ENCODE peak calls at places on chromosome 11, in four cellular contexts. Y, R, D and F are unnamed samples. For H3K4me1, the result is how much of the 10 kb centered on the place peaks cover.

GRCh38 chr11:102421262-102421661 is 31.3 kb downstream of the TMEM123 start:
- DNase-seq in Y (no peak), R (no peak), D (no peak), F (no peak)

GRCh38 chr11:86676533-86677154 is 4.2 kb upstream of the ME3 start:
- DNase-seq in Y (peak), R (no peak), D (no peak), F (no peak)

GRCh38 chr11:120039031-120039430 is 98.9 kb downstream of the TRIM29 start:
- DNase-seq in Y (no peak), R (no peak), D (no peak), F (no peak)

GRCh38 chr11:118071416-118072030 is 5.4 kb upstream of the TMPRSS4 start:
- DNase-seq in Y (peak), R (no peak), D (no peak), F (no peak)

GRCh38 chr11:10935015-10935564 is 77.2 kb upstream of the ZBED5 start:
- DNase-seq in Y (no peak), R (no peak), D (no peak), F (no peak)

GRCh38 chr11:74019860-74020259 is 11.0 kb upstream of the UCP3 start:
- DNase-seq in Y (no peak), R (no peak), D (no peak), F (no peak)

GRCh38 chr11:87722756-87723599 is 452.3 kb downstream of the RAB38 start:
- DNase-seq in Y (peak), R (no peak), D (no peak), F (peak)

GRCh38 chr11:101299210-101299609 is 169.6 kb upstream of the PGR start:
- DNase-seq in Y (no peak), R (no peak), D (no peak), F (no peak)

GRCh38 chr11:36352919-36353318 is 56.8 kb downstream of the PRR5L start:
- DNase-seq in Y (no peak), R (no peak), D (no peak), F (no peak)

GRCh38 chr11:65946655-65947054 is 1.4 kb downstream of the TSGA10IP start:
- DNase-seq in Y (no peak), R (no peak), D (no peak), F (no peak)

GRCh38 chr11:118374729-118375128 is 15.3 kb downstream of the UBE4A start:
- DNase-seq in Y (no peak), R (no peak), D (no peak), F (no peak)

GRCh38 chr11:93756748-93757147 is 15.3 kb downstream of the C11orf54 start:
- DNase-seq in Y (no peak), R (no peak), D (no peak), F (no peak)

GRCh38 chr11:70066628-70067027 is 11.5 kb upstream of the ANO1 start:
- DNase-seq in Y (no peak), R (no peak), D (no peak), F (no peak)

GRCh38 chr11:70067036-70067435 is 11.1 kb upstream of the ANO1 start:
- DNase-seq in Y (no peak), R (no peak), D (no peak), F (no peak)

GRCh38 chr11:70067591-70068341 is 10.4 kb upstream of the ANO1 start:
- DNase-seq in Y (peak), R (no peak), D (no peak), F (no peak)

GRCh38 chr11:70068950-70069349 is 9.2 kb upstream of the ANO1 start:
- DNase-seq in Y (no peak), R (no peak), D (no peak), F (no peak)

DNA sequence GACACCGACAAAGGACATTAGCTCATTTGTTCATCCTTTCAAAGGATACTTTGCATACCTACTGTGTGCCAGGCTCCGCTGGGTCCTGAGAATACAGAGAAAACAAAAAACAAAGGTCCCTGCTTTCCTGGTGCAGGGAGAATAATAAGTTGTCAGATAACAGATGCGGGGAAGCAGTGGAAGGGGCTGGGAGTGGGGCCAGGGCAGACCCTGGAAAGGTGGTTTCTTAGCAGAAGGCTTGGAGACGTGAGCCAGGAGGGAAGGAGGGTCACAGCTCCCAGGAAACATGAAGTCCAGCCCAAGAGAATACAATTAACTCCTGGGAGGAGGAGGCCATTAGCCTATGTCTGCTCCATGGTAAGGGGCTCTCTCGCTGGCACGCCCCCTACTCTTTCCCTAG is 9.8 kb upstream of the ANO1 start:
- DNase-seq in Y (no peak), R (no peak), D (no peak), F (no peak)
- H3K27ac ChIP-seq in Y (no peak), R (no peak), D (peak), F (no peak)

GRCh38 chr11:77009533-77010160 is 24.6 kb upstream of the B3GNT6 start:
- DNase-seq in Y (no peak), R (no peak), D (no peak), F (no peak)
- H3K4me1 ChIP-seq in Y (under half), R (under half), D (under half), F (under half)

DNA sequence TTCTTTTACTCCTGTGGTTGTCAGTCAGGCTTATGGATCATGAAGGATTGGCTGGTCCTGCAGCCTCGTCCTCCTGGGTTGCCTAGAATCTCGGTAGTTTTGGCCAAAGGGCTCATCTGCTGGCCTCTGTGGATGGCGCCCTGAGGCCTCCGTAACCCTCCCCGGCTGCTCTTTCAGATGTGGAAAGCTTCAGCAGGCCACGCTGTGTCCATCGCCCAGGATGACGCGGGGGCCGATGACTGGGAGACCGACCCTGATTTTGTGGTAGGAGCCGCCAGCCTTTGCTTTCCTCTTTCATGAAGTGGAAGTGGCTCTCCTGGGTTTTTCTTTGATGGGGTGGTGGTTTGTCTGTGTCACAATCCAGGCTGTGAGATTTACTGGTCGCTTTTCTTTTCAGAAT is 8.8 kb downstream of the CTTN start:
- DNase-seq in Y (no peak), R (no peak), D (no peak), F (no peak)
- H3K27ac ChIP-seq in Y (no peak), R (no peak), D (no peak), F (no peak)

DNA sequence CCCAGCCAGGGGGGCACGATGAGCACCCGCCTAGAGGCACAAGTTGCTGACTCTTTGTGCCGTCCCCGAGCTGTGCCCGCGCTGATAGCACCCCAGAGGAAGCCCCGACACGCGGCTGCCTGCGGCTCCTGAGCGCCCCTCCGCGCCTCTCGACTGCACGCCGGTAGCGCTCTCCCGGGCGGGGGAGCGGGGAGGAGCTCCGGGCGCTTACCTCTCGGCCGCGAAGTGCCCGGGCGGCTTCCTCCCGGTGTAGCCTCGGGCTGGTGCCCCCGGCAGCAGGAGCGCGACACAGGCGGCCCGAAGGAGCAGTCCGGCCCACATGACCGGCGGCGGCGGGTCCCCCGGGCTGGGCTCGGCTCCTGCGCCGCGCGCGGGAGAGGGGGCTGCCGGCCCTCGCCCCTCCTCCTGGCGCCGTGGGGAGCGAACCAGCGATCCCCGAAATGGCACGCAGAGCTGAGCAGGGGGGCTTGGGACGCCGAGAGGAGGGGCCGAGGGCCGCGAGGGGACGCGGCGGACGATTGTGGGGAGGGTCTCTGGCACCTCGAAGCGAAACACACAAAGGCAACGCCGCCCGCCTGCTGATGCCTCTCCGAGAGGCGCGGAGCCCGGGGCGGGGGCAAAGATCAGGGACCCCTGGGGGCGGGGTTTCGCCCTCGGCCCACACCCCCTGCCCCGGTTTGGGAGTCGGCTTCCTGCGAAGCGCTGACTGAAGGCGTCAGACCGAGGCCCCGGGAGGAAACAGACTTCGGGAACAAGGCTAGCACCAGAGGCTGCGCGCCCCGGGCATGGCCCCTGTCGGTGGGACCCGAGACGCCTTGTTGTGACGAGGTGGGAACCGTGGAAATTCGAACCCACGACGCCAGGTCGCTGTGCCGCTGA is at the start of gene VWCE:
- DNase-seq in Y (peak), R (peak), D (no peak), F (peak)
- H3K4me1 ChIP-seq in Y (under half), R (under half), D (under half), F (under half)

GRCh38 chr11:44962464-44962863 is 11.8 kb upstream of the TP53I11 start:
- DNase-seq in Y (no peak), R (no peak), D (no peak), F (no peak)
- H3K27ac ChIP-seq in Y (no peak), R (no peak), D (no peak), F (no peak)

GRCh38 chr11:122715883-122716282 is 60.4 kb downstream of the UBASH3B start:
- DNase-seq in Y (no peak), R (no peak), D (no peak), F (no peak)
- H3K4me1 ChIP-seq in Y (under half), R (under half), D (under half), F (under half)